ENCODE peak calls at places on chromosomes 12 and 14, in four cellular contexts. O, D, X and Z are unnamed samples.

GRCh38 chr12:115964214-115964613 is 313.3 kb downstream of the MED13L start:
- DNase-seq in O (no peak), D (no peak), X (no peak), Z (no peak)

GRCh38 chr14:99378782-99379214 is 101.9 kb downstream of the SETD3 start:
- DNase-seq in O (peak; percentile 24), D (no peak), X (peak; percentile 41), Z (no peak)

GRCh38 chr12:74051848-74052247 is 485.8 kb upstream of the ATXN7L3B start:
- DNase-seq in O (no peak), D (no peak), X (no peak), Z (no peak)

GRCh38 chr12:12048714-12049113 is 22.0 kb upstream of the BCL2L14 start:
- DNase-seq in O (no peak), D (no peak), X (no peak), Z (no peak)

GRCh38 chr12:114692558-114693531 is 8.9 kb upstream of the TBX3 start:
- DNase-seq in O (no peak), D (no peak), X (peak; percentile 68), Z (no peak)

GRCh38 chr14:61764342-61765122 is 2.3 kb downstream of the SNAPC1 start:
- DNase-seq in O (no peak), D (no peak), X (no peak), Z (no peak)

GRCh38 chr14:100589760-100590469 is 2.7 kb upstream of the BEGAIN start:
- DNase-seq in O (no peak), D (no peak), X (no peak), Z (no peak)

GRCh38 chr12:64061868-64062375 is 160.2 kb downstream of the KICS2 start:
- DNase-seq in O (peak; percentile 16), D (no peak), X (no peak), Z (no peak)

GRCh38 chr12:77402726-77403125 is 337.4 kb upstream of the E2F7 start:
- DNase-seq in O (peak; percentile 3), D (no peak), X (no peak), Z (no peak)